ENCODE peak calls at places on chromosomes 16 and 17, in six cellular contexts. R is RWPE1, Z is AG04450, V is substantia nigra, I is cardiac muscle cell, F is tibial artery. J is an unnamed sample.
A peak's percentile ranks its signal among the peaks of the same experiment; 100 is the strongest.

GRCh38 chr16:83992624-83993023 is 24.6 kb downstream of the NECAB2 start:
- DNase-seq in Z (peak; percentile 11), R (no peak), F (no peak), V (peak; percentile 41), I (peak; percentile 83), J (peak; percentile 36)

GRCh38 chr17:59695943-59696681 is 11.1 kb downstream of the PTRH2 start:
- DNase-seq in I (peak; percentile 36), Z (no peak), F (no peak), R (no peak), V (no peak), J (no peak)

GRCh38 chr17:77845541-77846225 is 112.8 kb upstream of the TNRC6C start:
- DNase-seq in I (no peak), Z (no peak), V (no peak), R (no peak), F (no peak), J (no peak)

GRCh38 chr17:1999557-2000251 is 25.4 kb downstream of the RTN4RL1 start:
- DNase-seq in V (peak; percentile 59), I (peak; percentile 33), F (peak; percentile 36), R (no peak), Z (no peak), J (no peak)

GRCh38 chr17:4028436-4028835 is 64.2 kb upstream of the ATP2A3 start:
- DNase-seq in R (no peak), F (no peak), I (no peak), Z (no peak), V (no peak), J (no peak)

GRCh38 chr16:53098526-53099317 is 43.9 kb downstream of the CHD9 start:
- DNase-seq in Z (peak; percentile 84), F (peak; percentile 92), V (peak; percentile 71), I (peak; percentile 99), R (peak; percentile 59), J (no peak)

GRCh38 chr16:57305159-57305811 is 20.8 kb upstream of the PLLP start:
- DNase-seq in V (peak; percentile 55), R (no peak), F (peak; percentile 87), Z (no peak), I (no peak), J (no peak)

GRCh38 chr16:67529639-67530012 is 997 bp downstream of the RIPOR1 start:
- DNase-seq in V (no peak), I (peak; percentile 31), F (no peak), Z (no peak), R (no peak), J (no peak)

GRCh38 chr16:4537376-4538066 is 1.1 kb downstream of the CDIP1 start:
- DNase-seq in I (no peak), V (peak; percentile 22), F (no peak), Z (no peak), R (peak; percentile 26), J (no peak)

GRCh38 chr17:13362341-13363122 is 239.2 kb downstream of the HS3ST3A1 start:
- DNase-seq in Z (no peak), F (no peak), I (peak; percentile 25), V (no peak), R (no peak), J (no peak)

GRCh38 chr17:38507436-38507835 is 79.2 kb downstream of the ARHGAP23 start:
- DNase-seq in Z (no peak), F (no peak), I (no peak), V (no peak), R (no peak), J (no peak)

GRCh38 chr16:84315422-84315821 is 20.7 kb downstream of the WFDC1 start:
- DNase-seq in R (no peak), I (no peak), F (no peak), V (no peak), Z (no peak), J (no peak)

GRCh38 chr17:9658593-9659211 is 13.4 kb downstream of the USP43 start:
- DNase-seq in Z (no peak), F (no peak), V (no peak), I (peak; percentile 45), R (no peak), J (no peak)

GRCh38 chr17:16428098-16428882 is 12.9 kb downstream of the TRPV2 start:
- DNase-seq in V (peak; percentile 8), Z (no peak), I (peak; percentile 80), F (no peak), R (no peak), J (no peak)

GRCh38 chr16:19463468-19464315 is 46.0 kb downstream of the TMC5 start:
- DNase-seq in Z (no peak), V (no peak), F (no peak), R (peak; percentile 34), I (no peak), J (no peak)

GRCh38 chr16:73036074-73036826 is 11.7 kb downstream of the ZFHX3 start:
- DNase-seq in I (no peak), V (no peak), Z (no peak), R (no peak), F (no peak), J (no peak)

GRCh38 chr16:72400257-72401078 is 228.5 kb upstream of the PMFBP1 start:
- DNase-seq in V (peak; percentile 57), Z (peak; percentile 48), F (peak; percentile 23), R (peak; percentile 53), I (peak; percentile 84), J (no peak)

GRCh38 chr17:16879686-16880085 is 92.2 kb downstream of the TNFRSF13B start:
- DNase-seq in F (no peak), Z (no peak), V (no peak), R (no peak), I (no peak), J (no peak)

GRCh38 chr16:49857423-49858181 is 1.7 kb upstream of the ZNF423 start:
- DNase-seq in F (peak; percentile 42), R (peak; percentile 54), V (no peak), Z (no peak), I (peak; percentile 75), J (no peak)

GRCh38 chr16:23999663-24000062 is 163.9 kb downstream of the PRKCB start:
- DNase-seq in V (no peak), Z (no peak), I (no peak), R (no peak), F (no peak), J (peak; percentile 8)

GRCh38 chr16:56742030-56742984 is 12.4 kb downstream of the NUP93 start:
- DNase-seq in R (peak; percentile 68), Z (peak; percentile 54), I (peak; percentile 71), F (no peak), V (no peak), J (no peak)

GRCh38 chr16:78742501-78743283 is 643.2 kb downstream of the WWOX start:
- DNase-seq in F (peak; percentile 42), R (no peak), V (no peak), Z (no peak), I (no peak), J (no peak)

GRCh38 chr17:6355196-6355595 is 79.7 kb downstream of the AIPL1 start:
- DNase-seq in I (no peak), F (no peak), Z (no peak), R (no peak), V (no peak), J (no peak)

GRCh38 chr16:86337581-86338402 is 172.5 kb upstream of the FOXF1 start:
- DNase-seq in Z (no peak), V (no peak), I (no peak), F (no peak), R (no peak), J (no peak)

GRCh38 chr16:90081606-90081970 is 4.5 kb upstream of the PRDM7 start:
- DNase-seq in Z (no peak), I (peak; percentile 16), F (no peak), V (no peak), R (no peak), J (no peak)
- H3K27ac ChIP-seq in Z (no peak overlapping the region), I (no peak overlapping the region), F (no peak overlapping the region), V (no peak overlapping the region), R (peak overlapping the region; percentile 83), J (no peak overlapping the region)

DNA sequence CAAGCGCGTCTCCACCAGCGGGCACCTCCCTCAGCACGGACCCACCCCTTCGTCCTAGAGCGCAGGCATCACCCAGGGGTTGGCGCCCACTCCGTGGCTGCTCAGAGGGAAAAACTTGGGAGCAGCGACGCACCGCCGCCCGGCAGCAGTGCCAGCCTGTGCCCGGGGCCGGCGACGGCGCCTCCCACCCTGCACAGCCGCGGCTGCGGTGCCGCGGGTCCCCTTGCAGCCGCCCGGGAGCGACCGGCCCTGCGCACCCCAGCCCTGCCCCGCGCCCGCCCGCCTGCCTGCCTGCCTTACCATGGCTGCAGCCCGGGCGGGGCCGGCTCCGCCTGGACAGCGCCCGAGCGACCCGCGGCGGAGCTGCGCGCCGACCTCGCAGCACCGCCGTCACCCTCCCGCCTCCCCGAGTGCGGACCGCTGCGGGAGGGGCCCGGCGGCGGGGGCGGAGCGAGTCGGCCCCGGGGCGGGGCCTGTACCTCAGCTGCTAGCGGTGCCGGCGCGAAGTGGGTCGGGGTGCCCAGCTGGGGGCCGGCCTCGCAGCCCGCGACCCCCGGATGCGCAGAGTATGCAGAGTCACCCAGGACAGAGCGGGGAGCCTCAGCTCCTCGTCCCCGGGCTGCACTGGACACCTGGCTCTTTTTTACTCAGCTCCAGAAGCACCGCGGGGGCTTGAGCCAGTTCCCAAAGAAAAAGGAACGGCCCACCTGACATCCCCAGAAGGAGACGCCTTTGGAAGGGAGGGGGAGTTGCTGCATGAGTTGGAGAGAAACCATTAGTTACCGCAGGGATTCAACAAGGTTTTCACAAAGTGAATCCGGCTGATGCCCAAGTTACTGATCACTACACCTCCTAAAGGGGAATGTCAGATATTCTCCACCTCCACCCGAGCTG is 17.5 kb upstream of the MTMR4 start:
- DNase-seq in R (peak; percentile 62), Z (no peak), V (peak; percentile 42), I (peak; percentile 55), F (peak; percentile 42), J (no peak)
- H3K27ac ChIP-seq in R (peak overlapping the region; percentile 51), Z (no peak overlapping the region), V (peak overlapping the region; percentile 96), I (no peak overlapping the region), F (peak overlapping the region; percentile 75), J (no peak overlapping the region)

GRCh38 chr17:50102164-50102991 is 7.2 kb downstream of the PDK2 start:
- DNase-seq in F (peak; percentile 58), I (no peak), R (no peak), Z (no peak), V (peak; percentile 44), J (no peak)
- H3K27ac ChIP-seq in F (peak overlapping the region; percentile 68), I (peak overlapping the region; percentile 92), R (peak overlapping the region; percentile 62), Z (no peak overlapping the region), V (peak overlapping the region; percentile 33), J (no peak overlapping the region)

DNA sequence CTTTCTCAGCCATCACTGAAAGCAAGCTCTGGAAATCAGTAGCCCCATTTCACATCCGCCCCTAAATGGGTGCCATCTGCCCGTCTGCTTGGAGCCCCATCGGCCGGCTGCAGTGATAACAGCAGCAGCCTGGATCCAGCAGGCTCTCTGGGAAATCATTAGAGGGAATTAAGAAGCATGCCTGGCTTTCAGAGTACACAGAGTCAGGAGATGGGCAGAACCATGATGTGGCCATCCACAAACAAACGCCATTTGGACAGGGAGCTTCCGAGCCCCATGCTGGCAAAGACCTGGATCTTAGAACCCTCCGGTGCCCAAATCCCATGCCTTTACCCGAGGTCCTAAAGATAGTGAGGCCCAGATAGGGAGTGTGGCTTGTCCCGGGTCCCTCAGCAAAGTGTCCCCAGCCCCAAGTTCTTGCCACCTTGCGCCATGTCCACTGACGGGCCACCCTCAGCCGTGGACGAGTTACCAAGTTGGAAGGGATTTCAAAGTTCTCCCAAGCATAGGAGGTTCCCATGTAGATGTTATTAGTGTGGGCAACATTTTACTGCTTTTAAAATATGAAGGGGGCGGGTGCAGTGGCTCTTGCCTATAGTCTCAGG is 1.0 kb upstream of the LITAF start:
- DNase-seq in F (no peak), R (no peak), I (no peak), V (no peak), Z (no peak), J (no peak)
- H3K27ac ChIP-seq in F (peak overlapping the region; percentile 96), R (peak overlapping the region; percentile 86), I (no peak overlapping the region), V (peak overlapping the region; percentile 92), Z (no peak overlapping the region), J (peak overlapping the region; percentile 66)

GRCh38 chr17:75550139-75550465 is 24.6 kb downstream of the LLGL2 start:
- DNase-seq in I (no peak), F (no peak), R (no peak), V (no peak), Z (no peak), J (no peak)
- H3K27ac ChIP-seq in I (peak overlapping the region; percentile 88), F (no peak overlapping the region), R (peak overlapping the region; percentile 64), V (no peak overlapping the region), Z (no peak overlapping the region), J (peak overlapping the region; percentile 82)